ENCODE peak calls at places on chromosomes 4 and X, in five cellular contexts. One of them, this sample, is unnamed.

GRCh38 chr4:25814323-25814722 is 48.5 kb downstream of the SEL1L3 start:
- DNase-seq in GM13977: no peak
- DNase-seq in HFF-Myc: no peak
- DNase-seq in dorsolateral prefrontal cortex: no peak
- DNase-seq in A549: peak
- DNase-seq in this sample: no peak

GRCh38 chrX:21725498-21725897 is 32.4 kb downstream of the SMPX start:
- DNase-seq in HFF-Myc: no peak
- DNase-seq in dorsolateral prefrontal cortex: no peak
- DNase-seq in GM13977: no peak
- DNase-seq in A549: peak
- DNase-seq in this sample: no peak

GRCh38 chr4:106766519-106766918 is 269.6 kb downstream of the DKK2 start:
- DNase-seq in A549: no peak
- DNase-seq in dorsolateral prefrontal cortex: no peak
- DNase-seq in HFF-Myc: no peak
- DNase-seq in GM13977: no peak
- DNase-seq in this sample: no peak

GRCh38 chr4:110808371-110808878 is 185.5 kb upstream of the PITX2 start:
- DNase-seq in A549: no peak
- DNase-seq in GM13977: no peak
- DNase-seq in dorsolateral prefrontal cortex: no peak
- DNase-seq in HFF-Myc: no peak
- DNase-seq in this sample: no peak

GRCh38 chr4:171979461-171979860 is 166.3 kb downstream of the GALNTL6 start:
- DNase-seq in HFF-Myc: no peak
- DNase-seq in GM13977: no peak
- DNase-seq in dorsolateral prefrontal cortex: no peak
- DNase-seq in A549: no peak
- DNase-seq in this sample: no peak

GRCh38 chr4:7157666-7158065 is 34.7 kb upstream of the SORCS2 start:
- DNase-seq in HFF-Myc: no peak
- DNase-seq in A549: no peak
- DNase-seq in GM13977: no peak
- DNase-seq in dorsolateral prefrontal cortex: no peak
- DNase-seq in this sample: no peak

GRCh38 chrX:1486749-1487361 is 34.1 kb upstream of the ASMTL start:
- DNase-seq in GM13977: no peak
- DNase-seq in dorsolateral prefrontal cortex: no peak
- DNase-seq in HFF-Myc: no peak
- DNase-seq in A549: no peak
- DNase-seq in this sample: no peak

GRCh38 chr4:71300964-71301363 is 37.9 kb upstream of the SLC4A4 start:
- DNase-seq in HFF-Myc: no peak
- DNase-seq in A549: no peak
- DNase-seq in GM13977: no peak
- DNase-seq in dorsolateral prefrontal cortex: no peak
- DNase-seq in this sample: no peak

GRCh38 chr4:68250151-68250930 is 4.8 kb upstream of the TMPRSS11B start:
- DNase-seq in GM13977: no peak
- DNase-seq in HFF-Myc: no peak
- DNase-seq in A549: no peak
- DNase-seq in dorsolateral prefrontal cortex: no peak
- DNase-seq in this sample: no peak

GRCh38 chr4:142660728-142661127 is 185.4 kb downstream of the INPP4B start:
- DNase-seq in GM13977: no peak
- DNase-seq in dorsolateral prefrontal cortex: no peak
- DNase-seq in A549: no peak
- DNase-seq in HFF-Myc: no peak
- DNase-seq in this sample: no peak
- TF ChIP-seq CTCF in GM13977: no peak
- TF ChIP-seq CTCF in dorsolateral prefrontal cortex: no peak
- TF ChIP-seq CTCF in A549: no peak
- TF ChIP-seq CTCF in HFF-Myc: peak
- TF ChIP-seq CTCF in this sample: no peak

GRCh38 chr4:3766791-3767561 is 791 bp downstream of the ADRA2C start:
- DNase-seq in A549: no peak
- DNase-seq in GM13977: no peak
- DNase-seq in dorsolateral prefrontal cortex: no peak
- DNase-seq in HFF-Myc: no peak
- DNase-seq in this sample: no peak
- TF ChIP-seq CTCF in A549: no peak
- TF ChIP-seq CTCF in GM13977: no peak
- TF ChIP-seq CTCF in dorsolateral prefrontal cortex: no peak
- TF ChIP-seq CTCF in HFF-Myc: no peak
- TF ChIP-seq CTCF in this sample: no peak

GRCh38 chr4:93764647-93765246 is 63.8 kb upstream of the ATOH1 start:
- DNase-seq in GM13977: peak
- DNase-seq in A549: peak
- DNase-seq in HFF-Myc: peak
- DNase-seq in dorsolateral prefrontal cortex: no peak
- DNase-seq in this sample: peak
- TF ChIP-seq CTCF in GM13977: peak
- TF ChIP-seq CTCF in A549: peak
- TF ChIP-seq CTCF in HFF-Myc: peak
- TF ChIP-seq CTCF in dorsolateral prefrontal cortex: peak
- TF ChIP-seq CTCF in this sample: peak

DNA sequence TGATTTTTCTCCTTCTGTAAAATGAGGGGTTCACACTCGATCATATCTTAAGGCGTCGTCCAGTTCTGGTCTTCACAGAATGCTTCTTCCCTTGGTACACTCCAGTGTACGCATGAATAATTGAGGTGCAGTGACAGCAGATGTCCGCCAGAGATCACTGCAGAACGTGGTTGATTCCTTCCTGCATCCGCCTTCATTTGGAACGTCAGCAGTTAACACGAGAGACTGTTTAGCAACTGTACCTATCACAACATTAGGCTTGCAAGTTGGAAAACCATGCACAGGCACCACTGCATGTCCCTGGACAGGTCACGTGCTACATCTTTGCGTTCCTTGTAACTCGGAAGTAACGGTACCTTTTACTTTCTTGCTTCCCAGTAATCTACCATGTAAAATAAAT is 66.0 kb upstream of the GEMIN8 start:
- DNase-seq in GM13977: peak
- DNase-seq in A549: no peak
- DNase-seq in HFF-Myc: peak
- DNase-seq in dorsolateral prefrontal cortex: peak
- DNase-seq in this sample: peak
- TF ChIP-seq CTCF in GM13977: peak
- TF ChIP-seq CTCF in A549: peak
- TF ChIP-seq CTCF in HFF-Myc: peak
- TF ChIP-seq CTCF in dorsolateral prefrontal cortex: peak
- TF ChIP-seq CTCF in this sample: peak

GRCh38 chr4:121707344-121707743 is 10.6 kb upstream of the ANXA5 start:
- DNase-seq in A549: no peak
- DNase-seq in HFF-Myc: no peak
- DNase-seq in dorsolateral prefrontal cortex: no peak
- DNase-seq in GM13977: no peak
- DNase-seq in this sample: no peak
- TF ChIP-seq CTCF in A549: no peak
- TF ChIP-seq CTCF in HFF-Myc: no peak
- TF ChIP-seq CTCF in dorsolateral prefrontal cortex: no peak
- TF ChIP-seq CTCF in GM13977: no peak
- TF ChIP-seq CTCF in this sample: no peak

DNA sequence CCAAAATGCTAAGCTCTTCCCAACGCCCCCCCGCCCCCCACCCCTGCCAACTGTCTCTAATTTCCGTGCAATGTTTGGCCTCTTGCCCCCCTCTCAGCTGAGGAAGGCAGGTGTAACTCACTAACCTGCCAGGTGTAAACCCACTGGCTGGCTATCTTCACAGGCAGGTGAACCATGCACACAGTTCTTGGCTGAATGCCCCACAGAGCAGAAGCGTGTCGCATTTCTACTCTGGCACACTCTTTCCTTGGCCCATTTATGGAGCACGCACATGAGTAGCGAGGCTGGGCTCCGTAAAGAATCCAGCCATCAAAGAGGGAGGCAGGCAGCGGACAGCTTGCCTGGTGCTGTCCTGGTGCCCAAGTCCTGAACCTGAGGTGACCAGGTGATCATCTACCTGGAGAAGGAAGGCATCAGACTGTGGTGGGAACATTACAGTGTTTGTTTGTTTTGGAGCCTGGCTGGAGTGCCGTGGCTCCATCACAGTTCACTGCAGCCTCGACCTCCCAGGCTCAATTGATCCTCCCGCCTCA is 39.2 kb upstream of the CRMP1 start:
- DNase-seq in HFF-Myc: no peak
- DNase-seq in dorsolateral prefrontal cortex: no peak
- DNase-seq in GM13977: no peak
- DNase-seq in A549: no peak
- DNase-seq in this sample: no peak
- TF ChIP-seq CTCF in HFF-Myc: no peak
- TF ChIP-seq CTCF in dorsolateral prefrontal cortex: no peak
- TF ChIP-seq CTCF in GM13977: no peak
- TF ChIP-seq CTCF in A549: no peak
- TF ChIP-seq CTCF in this sample: no peak

GRCh38 chrX:3244955-3245354 is 101.5 kb downstream of the MXRA5 start:
- DNase-seq in HFF-Myc: no peak
- DNase-seq in A549: no peak
- DNase-seq in GM13977: no peak
- DNase-seq in dorsolateral prefrontal cortex: no peak
- DNase-seq in this sample: no peak
- TF ChIP-seq CTCF in HFF-Myc: no peak
- TF ChIP-seq CTCF in A549: no peak
- TF ChIP-seq CTCF in GM13977: no peak
- TF ChIP-seq CTCF in dorsolateral prefrontal cortex: no peak
- TF ChIP-seq CTCF in this sample: peak

GRCh38 chr4:2281575-2282343 is 19.9 kb upstream of the MXD4 start:
- DNase-seq in dorsolateral prefrontal cortex: no peak
- DNase-seq in HFF-Myc: no peak
- DNase-seq in GM13977: peak
- DNase-seq in A549: no peak
- DNase-seq in this sample: no peak
- TF ChIP-seq CTCF in dorsolateral prefrontal cortex: no peak
- TF ChIP-seq CTCF in HFF-Myc: peak
- TF ChIP-seq CTCF in GM13977: peak
- TF ChIP-seq CTCF in A549: no peak
- TF ChIP-seq CTCF in this sample: no peak

This sample was measured in AG09319.